ENCODE peak calls at places on chromosomes 7 and 10, in ten cellular contexts. H is testis; O is heart right ventricle; T is cardiac muscle cell; M is PC-9; X is thoracic aorta; P is lower lobe of right lung; Z is SK-N-SH; S is naive thymus-derived CD4-positive, alpha-beta T cell; W is IMR-90. A is an unnamed sample. For H3K4me1, the result is how much of the 10 kb centered on the place peaks cover.

GRCh38 chr7:147415991-147416390 is 1174.6 kb upstream of the C7orf33 start:
- DNase-seq in S (no peak), P (no peak), X (no peak), Z (no peak), O (no peak), M (no peak), W (peak), T (no peak), H (no peak), A (peak)

GRCh38 chr10:77289790-77290189 is 347.8 kb downstream of the KCNMA1 start:
- DNase-seq in Z (peak), S (no peak), T (peak), W (no peak), H (no peak), X (no peak), M (no peak), O (no peak), P (no peak), A (no peak)

GRCh38 chr7:82263880-82264751 is 179.5 kb downstream of the CACNA2D1 start:
- DNase-seq in Z (peak), W (no peak), T (no peak), S (no peak), O (no peak), P (no peak), H (no peak), M (no peak), X (no peak), A (no peak)

GRCh38 chr7:137953692-137954470 is 48.0 kb downstream of the CREB3L2 start:
- DNase-seq in X (no peak), O (no peak), H (no peak), S (no peak), W (peak), Z (no peak), T (no peak), P (no peak), M (peak), A (peak)

GRCh38 chr7:1812693-1813393 is 142.8 kb downstream of the ELFN1 start:
- DNase-seq in O (no peak), S (no peak), P (no peak), T (peak), H (no peak), M (no peak), X (no peak), Z (peak), W (no peak), A (no peak)

GRCh38 chr7:143900230-143900766 is 1.7 kb downstream of the TCAF1 start:
- DNase-seq in Z (no peak), O (no peak), H (no peak), S (no peak), P (no peak), X (no peak), W (peak), M (peak), T (no peak), A (peak)

GRCh38 chr10:48192916-48193450 is 81.5 kb downstream of the FRMPD2 start:
- DNase-seq in W (no peak), S (no peak), T (no peak), P (no peak), O (no peak), X (no peak), Z (no peak), M (no peak), H (no peak), A (no peak)

GRCh38 chr10:6083523-6084475 is 5.0 kb upstream of the RBM17 start:
- DNase-seq in O (no peak), Z (no peak), W (peak), M (no peak), H (no peak), S (peak), T (no peak), X (no peak), P (no peak), A (peak)

GRCh38 chr10:1048349-1048731 is 579 bp downstream of the IDI1 start:
- DNase-seq in P (peak), T (no peak), H (peak), Z (peak), S (peak), W (peak), O (peak), X (no peak), M (no peak), A (peak)

GRCh38 chr10:80686734-80687561 is 149.2 kb downstream of the SH2D4B start:
- DNase-seq in S (no peak), X (no peak), M (no peak), O (no peak), H (no peak), P (no peak), W (no peak), T (no peak), Z (no peak), A (no peak)

GRCh38 chr10:73413528-73414229 is at the start of gene ANXA7:
- DNase-seq in S (peak), O (peak), T (peak), P (peak), H (peak), Z (peak), W (peak), X (peak), M (peak), A (peak)
- H3K4me1 ChIP-seq in S (under half), O (under half), T (under half), P (under half), H (under half), Z (under half), W (under half), X (under half), M (under half), A (under half)

GRCh38 chr10:4127518-4128315 is 342.7 kb upstream of the KLF6 start:
- DNase-seq in Z (no peak), H (no peak), P (no peak), X (no peak), M (no peak), T (no peak), W (no peak), S (no peak), O (no peak), A (peak)
- H3K4me1 ChIP-seq in Z (under half), H (under half), P (under half), X (under half), M (under half), T (under half), W (under half), S (under half), O (under half), A (under half)

GRCh38 chr10:3573498-3573897 is 211.5 kb downstream of the KLF6 start:
- DNase-seq in O (no peak), H (no peak), W (no peak), X (no peak), M (no peak), Z (no peak), T (peak), S (no peak), P (no peak), A (no peak)
- H3K4me1 ChIP-seq in O (under half), H (under half), W (under half), X (under half), M (under half), Z (under half), T (half or more), S (under half), P (under half), A (under half)

DNA sequence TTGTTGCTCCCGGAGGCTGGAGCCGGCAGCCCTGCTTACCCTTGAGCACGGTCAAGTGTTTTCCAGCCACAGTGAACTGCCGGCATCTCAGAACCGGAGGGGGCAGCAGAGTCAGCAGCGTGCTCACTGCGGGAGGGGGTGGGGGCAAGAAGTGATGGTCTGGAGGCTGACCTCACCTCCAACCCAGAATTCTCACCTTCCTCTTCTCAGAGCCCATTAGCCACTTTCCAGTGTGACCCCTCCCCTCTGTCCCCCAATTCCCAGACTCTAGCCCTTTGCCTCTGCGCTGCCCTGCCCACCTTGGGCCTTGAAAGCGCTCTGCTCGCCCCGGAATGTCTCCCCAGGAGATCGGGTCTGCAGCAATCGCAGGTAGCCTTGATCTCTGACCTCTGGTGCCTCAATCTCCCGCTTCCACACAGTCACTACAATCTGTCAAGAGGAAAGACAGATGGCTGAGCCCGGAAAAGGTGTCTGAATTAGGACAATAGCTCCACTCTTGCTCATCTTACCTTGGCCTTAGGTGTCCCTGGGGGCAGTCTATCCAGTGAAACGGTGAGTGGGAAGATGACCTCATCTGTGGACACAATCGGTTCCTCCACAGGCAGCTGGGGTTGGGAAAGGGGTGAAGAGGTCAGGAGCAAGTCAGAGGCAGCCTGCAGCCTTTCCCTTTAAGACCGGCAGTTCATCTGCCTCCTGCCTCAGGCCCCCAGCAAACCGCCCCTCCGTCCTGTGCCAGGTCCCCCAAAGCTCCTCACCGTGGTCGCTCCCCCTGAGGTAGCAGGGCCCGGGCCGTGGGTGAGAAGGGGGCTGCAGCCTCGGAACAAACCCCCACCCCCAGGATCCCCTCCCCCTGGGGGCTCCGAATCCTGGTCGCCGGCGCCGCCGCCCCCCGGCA is 942 bp downstream of the TRAPPC14 start:
- DNase-seq in Z (peak), O (no peak), X (no peak), M (peak), S (no peak), W (peak), T (peak), P (peak), H (peak), A (peak)
- H3K4me1 ChIP-seq in Z (under half), O (under half), X (under half), M (under half), S (under half), W (under half), T (under half), P (under half), H (under half), A (under half)

DNA sequence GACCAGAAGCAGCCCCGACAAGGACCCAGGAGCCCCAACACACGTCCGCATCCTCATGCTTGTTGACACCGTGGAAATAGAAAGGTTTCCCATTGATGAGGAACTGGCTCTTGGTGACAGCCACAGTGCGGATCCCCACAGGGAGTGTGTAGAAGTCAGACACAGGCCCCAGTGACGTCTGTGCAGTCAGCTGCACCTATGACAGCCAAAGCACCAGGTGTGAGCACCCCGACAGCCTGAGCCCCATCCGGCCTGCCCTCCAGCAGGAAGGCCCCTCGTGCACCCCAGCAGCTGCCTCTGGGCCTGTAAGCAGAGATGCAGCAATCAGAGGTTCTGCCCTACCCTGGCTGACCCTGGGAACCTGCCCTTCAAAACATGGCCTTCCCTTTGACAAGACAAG is 7.1 kb downstream of the GUSB start:
- DNase-seq in M (no peak), T (no peak), W (no peak), Z (no peak), P (no peak), S (no peak), X (no peak), H (no peak), O (no peak), A (no peak)
- H3K4me1 ChIP-seq in M (under half), T (under half), W (under half), Z (under half), P (under half), S (under half), X (under half), H (under half), O (under half), A (under half)

DNA sequence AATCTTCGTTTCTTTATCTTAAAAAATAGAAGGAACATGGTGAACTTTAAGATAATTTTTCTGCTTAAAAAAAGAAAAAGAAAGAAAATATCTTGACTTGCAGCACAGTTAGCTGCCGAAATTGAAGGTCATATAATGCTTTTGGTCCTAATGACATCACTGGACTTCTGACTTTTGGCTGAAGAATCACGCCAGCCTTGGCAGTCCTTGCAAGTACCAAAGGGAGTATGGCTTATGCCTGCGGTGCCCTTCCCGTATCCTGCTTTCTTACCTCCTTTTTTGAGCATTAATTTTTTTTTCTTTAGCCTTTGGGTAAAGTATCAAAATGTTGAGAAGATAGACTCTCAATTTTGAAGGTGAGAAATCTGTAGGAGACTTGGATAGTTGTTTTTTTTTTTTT is 7.0 kb downstream of the BMPR1A start:
- DNase-seq in O (no peak), Z (no peak), S (no peak), P (no peak), T (no peak), M (no peak), W (no peak), X (no peak), H (peak), A (no peak)
- H3K4me1 ChIP-seq in O (half or more), Z (under half), S (under half), P (under half), T (under half), M (under half), W (under half), X (under half), H (under half), A (under half)

DNA sequence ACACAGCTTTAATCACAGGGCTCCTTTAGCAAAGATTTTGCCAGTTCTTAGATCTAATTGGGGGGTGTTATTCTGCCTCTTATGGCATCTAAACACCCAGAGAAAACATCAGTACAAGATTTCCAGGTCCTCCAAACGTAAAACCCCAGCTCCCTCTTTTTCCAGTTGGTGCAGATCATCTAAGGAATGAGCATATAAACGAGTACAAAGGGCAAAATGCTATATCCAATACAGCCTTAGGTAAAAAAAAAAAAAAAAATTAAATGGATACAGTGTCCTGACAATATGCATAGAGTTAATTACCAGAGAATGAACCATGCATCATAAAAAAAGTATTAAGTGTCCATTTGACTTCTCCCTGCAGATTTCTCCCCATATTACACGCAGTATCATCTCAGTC is 50.3 kb downstream of the CCDC6 start:
- DNase-seq in T (no peak), H (no peak), Z (no peak), M (no peak), S (no peak), P (no peak), W (no peak), X (no peak), O (no peak), A (no peak)
- H3K4me1 ChIP-seq in T (under half), H (under half), Z (under half), M (under half), S (under half), P (under half), W (under half), X (half or more), O (half or more), A (under half)

DNA sequence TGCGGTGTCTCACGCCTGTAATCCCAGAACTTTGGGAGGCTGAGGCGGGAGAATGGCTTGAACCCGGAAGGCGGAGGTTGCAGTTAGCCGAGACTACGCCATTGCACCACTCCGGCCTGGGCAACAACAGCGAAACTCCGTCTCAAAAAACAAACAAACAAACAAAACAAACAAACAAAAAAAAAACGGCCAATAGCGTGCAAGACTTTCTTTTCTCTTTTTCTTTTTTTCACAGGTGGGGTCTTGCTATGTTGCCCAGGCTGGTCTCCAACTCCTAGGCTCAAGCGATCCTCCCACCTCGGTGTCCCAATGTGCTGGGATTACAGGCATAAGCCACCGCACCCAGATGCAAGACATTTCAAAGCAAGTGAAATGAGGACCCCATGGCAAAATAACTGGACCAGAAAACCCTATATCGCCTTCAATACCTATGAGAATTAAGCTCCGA is 1.6 kb downstream of the PSAP start:
- DNase-seq in S (no peak), H (no peak), X (no peak), O (no peak), W (no peak), Z (no peak), T (no peak), P (no peak), M (peak), A (no peak)
- H3K4me1 ChIP-seq in S (under half), H (under half), X (under half), O (half or more), W (under half), Z (under half), T (under half), P (half or more), M (half or more), A (half or more)

GRCh38 chr10:94085766-94086437 is 92.2 kb downstream of the PLCE1 start:
- DNase-seq in M (no peak), W (no peak), O (no peak), X (no peak), H (no peak), S (no peak), Z (no peak), T (no peak), P (no peak), A (no peak)
- H3K4me1 ChIP-seq in M (under half), W (under half), O (under half), X (under half), H (under half), S (under half), Z (under half), T (under half), P (under half), A (under half)

GRCh38 chr7:130906575-130906974 is 172.6 kb upstream of the KLF14 start:
- DNase-seq in Z (no peak), M (no peak), H (no peak), X (no peak), W (peak), S (no peak), O (no peak), P (no peak), T (no peak), A (no peak)

GRCh38 chr7:130909161-130909836 is 175.3 kb upstream of the KLF14 start:
- DNase-seq in W (no peak), M (no peak), T (no peak), O (no peak), Z (no peak), H (no peak), X (no peak), S (no peak), P (no peak), A (no peak)

GRCh38 chr7:130909881-130910672 is 176.1 kb upstream of the KLF14 start:
- DNase-seq in P (no peak), O (no peak), M (no peak), W (peak), H (no peak), Z (no peak), S (no peak), X (no peak), T (no peak), A (no peak)

GRCh38 chr7:130907439-130907838 is 173.4 kb upstream of the KLF14 start:
- DNase-seq in X (no peak), O (no peak), M (no peak), W (no peak), S (no peak), H (no peak), T (no peak), P (no peak), Z (no peak), A (no peak)

GRCh38 chr7:130908345-130909160 is 174.5 kb upstream of the KLF14 start:
- DNase-seq in H (no peak), W (peak), M (no peak), S (no peak), Z (no peak), P (no peak), T (no peak), O (no peak), X (no peak), A (no peak)
- H3K4me1 ChIP-seq in H (under half), W (under half), M (half or more), S (under half), Z (under half), P (half or more), T (under half), O (half or more), X (under half), A (half or more)

A was measured in adipocyte.